ENCODE peak calls at places on chromosomes 7 and 10, in seven cellular contexts. A is prostate gland; C is HL-60; F is mammary epithelial cell; D is SK-N-SH; J is H9; Z is CD4-positive, alpha-beta T cell. S is an unnamed sample.

GRCh38 chr10:78913219-78914059 is 155.3 kb upstream of the ZMIZ1 start:
- DNase-seq in F (no peak), Z (no peak), C (no peak), A (peak), D (peak), J (peak), S (peak)

GRCh38 chr7:140276001-140276400 is 99.2 kb upstream of the KDM7A start:
- DNase-seq in J (no peak), F (no peak), C (no peak), D (no peak), A (no peak), Z (no peak), S (no peak)

GRCh38 chr10:102616071-102616770 is 28.1 kb upstream of the TRIM8 start:
- DNase-seq in J (no peak), C (no peak), Z (no peak), A (no peak), D (no peak), F (no peak), S (no peak)

GRCh38 chr7:140596751-140597424 is 43.7 kb downstream of the DENND2A start:
- DNase-seq in Z (no peak), D (no peak), J (no peak), A (no peak), C (no peak), F (no peak), S (no peak)

GRCh38 chr10:108399466-108399865 is 1235.0 kb upstream of the SORCS1 start:
- DNase-seq in C (no peak), D (no peak), F (no peak), A (no peak), Z (no peak), J (no peak), S (no peak)

GRCh38 chr7:29309041-29309860 is 114.7 kb downstream of the CHN2 start:
- DNase-seq in F (no peak), D (no peak), J (no peak), A (no peak), Z (no peak), C (no peak), S (no peak)

GRCh38 chr10:24446739-24447138 is 237.8 kb downstream of the KIAA1217 start:
- DNase-seq in Z (no peak), J (no peak), A (no peak), D (no peak), C (no peak), F (peak), S (no peak)

GRCh38 chr7:101395376-101395775 is 32.7 kb downstream of the COL26A1 start:
- DNase-seq in D (no peak), F (no peak), C (no peak), J (no peak), Z (no peak), A (no peak), S (no peak)

GRCh38 chr7:103857435-103857834 is 132.0 kb downstream of the RELN start:
- DNase-seq in C (no peak), Z (no peak), D (peak), J (peak), A (no peak), F (no peak), S (no peak)

GRCh38 chr7:77427996-77428603 is 12.0 kb upstream of the GSAP start:
- DNase-seq in C (no peak), D (no peak), F (peak), A (no peak), J (no peak), Z (no peak), S (no peak)

GRCh38 chr10:88989824-88990527 is 622 bp upstream of the FAS start:
- DNase-seq in A (peak), C (no peak), Z (no peak), J (no peak), F (peak), D (no peak), S (no peak)

GRCh38 chr7:151199196-151199874 is 11.0 kb downstream of the H2BK1 start:
- DNase-seq in F (no peak), D (no peak), Z (no peak), J (peak), C (no peak), A (no peak), S (no peak)

GRCh38 chr10:125025341-125025740 is 83.4 kb downstream of the ZRANB1 start:
- DNase-seq in Z (no peak), J (no peak), C (no peak), A (no peak), F (no peak), D (no peak), S (no peak)

GRCh38 chr10:122310311-122311050 is 39.4 kb downstream of the BTBD16 start:
- DNase-seq in A (no peak), J (no peak), F (no peak), Z (no peak), D (no peak), C (no peak), S (no peak)

GRCh38 chr10:80133221-80133620 is 691 bp downstream of the PLAC9 start:
- DNase-seq in D (no peak), C (no peak), F (no peak), Z (no peak), J (peak), A (no peak), S (no peak)

GRCh38 chr7:45267262-45267661 is 109.7 kb downstream of the RAMP3 start:
- DNase-seq in D (no peak), F (peak), J (no peak), C (no peak), Z (no peak), A (no peak), S (no peak)

GRCh38 chr7:47355684-47356083 is 226.2 kb downstream of the TNS3 start:
- DNase-seq in A (no peak), Z (no peak), C (no peak), J (no peak), D (peak), F (no peak), S (no peak)

GRCh38 chr7:128550920-128551319 is 74.4 kb downstream of the METTL2B start:
- DNase-seq in C (no peak), A (no peak), J (no peak), D (no peak), F (no peak), Z (no peak), S (no peak)

GRCh38 chr7:55786901-55787300 is 75.7 kb downstream of the SEPTIN14 start:
- DNase-seq in J (no peak), C (no peak), Z (no peak), A (no peak), D (no peak), F (no peak), S (no peak)

GRCh38 chr7:98774893-98775292 is 94.9 kb downstream of the TMEM130 start:
- DNase-seq in A (no peak), D (peak), Z (no peak), F (no peak), C (no peak), J (no peak), S (no peak)

GRCh38 chr7:38310601-38311057 is 37.2 kb upstream of the TARP start:
- DNase-seq in D (peak), Z (no peak), A (no peak), J (no peak), C (peak), F (no peak), S (no peak)

GRCh38 chr7:26190417-26190869 is 10.1 kb downstream of the HNRNPA2B1 start:
- DNase-seq in C (no peak), Z (no peak), D (no peak), A (no peak), F (no peak), J (no peak), S (no peak)

GRCh38 chr10:129365767-129366400 is 101.2 kb upstream of the MGMT start:
- DNase-seq in A (no peak), Z (no peak), F (no peak), J (peak), D (peak), C (no peak), S (no peak)

GRCh38 chr10:66823301-66823700 is 102.5 kb upstream of the LRRTM3 start:
- DNase-seq in J (no peak), A (no peak), F (no peak), D (no peak), Z (no peak), C (no peak), S (no peak)

GRCh38 chr10:106147050-106147449 is 1017.5 kb downstream of the SORCS1 start:
- DNase-seq in J (no peak), C (no peak), Z (no peak), D (peak), A (no peak), F (no peak), S (no peak)

GRCh38 chr7:85229544-85229943 is 42.7 kb upstream of the SEMA3D start:
- DNase-seq in Z (no peak), A (no peak), D (no peak), C (no peak), F (no peak), J (no peak), S (no peak)

GRCh38 chr7:85186521-85187241 is at the start of gene SEMA3D:
- DNase-seq in C (peak), F (peak), D (peak), J (peak), Z (no peak), A (peak), S (peak)

GRCh38 chr7:102296179-102296438 is 9.4 kb downstream of the SH2B2 start:
- DNase-seq in Z (no peak), A (no peak), J (no peak), C (no peak), D (no peak), F (no peak), S (no peak)

GRCh38 chr7:26620352-26620751 is 244.0 kb downstream of the SKAP2 start:
- DNase-seq in J (peak), D (no peak), Z (no peak), C (no peak), F (no peak), A (no peak), S (no peak)

GRCh38 chr7:85275204-85275603 is 88.3 kb upstream of the SEMA3D start:
- DNase-seq in F (no peak), A (no peak), C (no peak), D (no peak), J (no peak), Z (no peak), S (no peak)

GRCh38 chr10:85293483-85293882 is 965.1 kb downstream of the CCSER2 start:
- DNase-seq in C (no peak), A (no peak), F (no peak), J (no peak), D (no peak), Z (no peak), S (no peak)

GRCh38 chr10:30384791-30385201 is 35.7 kb upstream of the MTPAP start:
- DNase-seq in Z (no peak), D (peak), F (peak), J (peak), C (no peak), A (no peak), S (no peak)

GRCh38 chr7:139853576-139854511 is 24.8 kb downstream of the TBXAS1 start:
- DNase-seq in F (peak), Z (no peak), C (peak), D (no peak), J (no peak), A (peak), S (no peak)

GRCh38 chr10:79013406-79013805 is 55.4 kb upstream of the ZMIZ1 start:
- DNase-seq in A (no peak), F (no peak), C (no peak), J (no peak), D (no peak), Z (no peak), S (no peak)

GRCh38 chr7:108613147-108613948 is 43.7 kb downstream of the DNAJB9 start:
- DNase-seq in A (no peak), F (peak), J (no peak), Z (no peak), C (peak), D (peak), S (no peak)

GRCh38 chr7:121305109-121305508 is 23.7 kb upstream of the WNT16 start:
- DNase-seq in A (no peak), Z (no peak), J (no peak), F (no peak), D (no peak), C (no peak), S (no peak)

GRCh38 chr7:28988091-28988490 is 30.0 kb upstream of the TRIL start:
- DNase-seq in A (no peak), Z (no peak), C (no peak), J (no peak), D (no peak), F (no peak), S (no peak)

GRCh38 chr10:11242443-11243386 is 225.0 kb downstream of the CELF2 start:
- DNase-seq in D (no peak), Z (no peak), F (no peak), C (no peak), J (no peak), A (no peak), S (no peak)

GRCh38 chr7:130490888-130491771 is 755 bp upstream of the MEST start:
- DNase-seq in F (no peak), J (peak), Z (peak), D (peak), C (no peak), A (peak), S (no peak)

GRCh38 chr10:77744249-77744648 is 106.6 kb upstream of the KCNMA1 start:
- DNase-seq in Z (no peak), J (no peak), F (peak), A (no peak), D (no peak), C (no peak), S (no peak)

DNA sequence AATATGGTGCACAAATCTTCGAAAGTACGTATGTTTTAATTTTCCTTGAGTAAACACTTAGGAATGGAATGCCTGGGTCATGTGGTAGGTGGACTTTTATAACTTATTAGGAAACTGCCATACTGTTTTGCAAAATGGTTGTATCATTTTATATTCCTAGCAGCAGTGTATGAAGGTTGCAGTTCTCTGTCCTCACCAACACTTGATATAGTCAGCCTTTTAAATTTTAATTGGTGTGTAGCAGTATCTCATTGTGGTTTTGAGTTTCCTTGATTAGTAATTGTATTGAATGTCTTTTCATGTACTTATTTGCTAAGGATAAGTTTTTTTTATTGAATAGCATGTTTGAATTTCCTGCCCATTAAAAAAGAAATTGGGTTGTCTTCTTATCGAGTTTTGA is 926 bp upstream of the PCBD1 start:
- DNase-seq in Z (no peak), A (no peak), F (no peak), D (no peak), C (no peak), J (no peak), S (no peak)
- H3K27ac ChIP-seq in Z (no peak), A (no peak), F (no peak), D (peak), C (no peak), J (no peak), S (no peak)

GRCh38 chr10:18333616-18334015 is 193.4 kb downstream of the CACNB2 start:
- DNase-seq in F (no peak), D (no peak), J (no peak), A (no peak), C (no peak), Z (no peak), S (no peak)
- H3K27ac ChIP-seq in F (no peak), D (no peak), J (no peak), A (no peak), C (no peak), Z (no peak), S (no peak)

GRCh38 chr10:93873427-93874115 is 20.2 kb upstream of the SLC35G1 start:
- DNase-seq in C (no peak), F (peak), D (no peak), J (no peak), Z (no peak), A (no peak), S (no peak)

GRCh38 chr10:93874309-93875031 is 19.3 kb upstream of the SLC35G1 start:
- DNase-seq in F (no peak), A (no peak), D (no peak), J (no peak), Z (no peak), C (no peak), S (no peak)

GRCh38 chr10:93872776-93873175 is 21.0 kb upstream of the SLC35G1 start:
- DNase-seq in Z (no peak), C (no peak), F (no peak), A (no peak), D (no peak), J (no peak), S (no peak)

GRCh38 chr10:93875032-93875358 is 18.8 kb upstream of the SLC35G1 start:
- DNase-seq in A (no peak), C (no peak), F (peak), Z (no peak), J (no peak), D (no peak), S (no peak)

DNA sequence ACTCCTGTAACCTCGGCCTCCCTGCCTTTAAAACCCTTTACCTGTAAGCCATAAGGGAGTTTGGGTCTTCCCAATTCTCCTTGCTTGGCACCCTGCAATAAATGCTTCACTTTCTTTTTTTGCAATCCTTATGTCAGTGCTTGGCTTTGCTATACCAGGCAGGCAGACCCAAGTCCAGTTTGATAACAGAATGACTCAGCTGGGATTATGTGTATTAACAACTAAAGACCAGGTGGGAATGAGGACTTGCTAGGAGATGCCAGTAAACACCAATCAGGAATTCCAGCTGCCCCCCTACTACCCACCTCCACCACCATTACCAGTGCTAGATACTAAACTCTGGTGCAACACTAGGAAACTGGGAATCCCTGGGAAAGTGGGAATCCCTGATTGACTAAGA is 22.0 kb upstream of the SLC35G1 start:
- DNase-seq in Z (no peak), D (no peak), A (no peak), C (no peak), F (no peak), J (no peak), S (no peak)
- H3K27ac ChIP-seq in Z (no peak), D (no peak), A (no peak), C (no peak), F (no peak), J (no peak), S (no peak)

GRCh38 chr10:86922553-86922961 is 34.9 kb downstream of the MMRN2 start:
- DNase-seq in F (no peak), C (no peak), D (no peak), J (no peak), Z (no peak), A (no peak), S (no peak)
- H3K27ac ChIP-seq in F (no peak), C (no peak), D (no peak), J (no peak), Z (no peak), A (no peak), S (no peak)